ENCODE peak calls at places on chromosomes 12 and 14, in five cellular contexts. V is memory B cell, E is posterior vena cava, P is BJ, M is colonic mucosa. C is an unnamed sample.

GRCh38 chr12:712172-712863 is 40.1 kb upstream of the WNK1 start:
- DNase-seq in P (no peak), M (no peak), E (no peak), V (no peak), C (no peak)

GRCh38 chr14:77653473-77653872 is 37.0 kb upstream of the SPTLC2 start:
- DNase-seq in V (no peak), P (no peak), E (no peak), M (no peak), C (no peak)

GRCh38 chr12:47095446-47096236 is 15.9 kb upstream of the AMIGO2 start:
- DNase-seq in M (no peak), E (no peak), V (no peak), P (peak), C (no peak)

GRCh38 chr14:71237556-71237955 is 330.3 kb downstream of the PCNX1 start:
- DNase-seq in P (no peak), V (no peak), M (no peak), E (no peak), C (no peak)

GRCh38 chr14:51004801-51005526 is 60.7 kb upstream of the PYGL start:
- DNase-seq in V (no peak), P (no peak), M (no peak), E (no peak), C (no peak)

GRCh38 chr14:100905166-100905565 is 1.6 kb upstream of the RTL1 start:
- DNase-seq in P (no peak), E (no peak), V (no peak), M (no peak), C (no peak)

GRCh38 chr12:122062832-122063690 is 15.5 kb upstream of the MLXIP start:
- DNase-seq in P (no peak), V (no peak), M (peak), E (peak), C (no peak)

GRCh38 chr12:55737581-55738112 is 5.3 kb upstream of the GDF11 start:
- DNase-seq in V (no peak), P (no peak), E (no peak), M (no peak), C (no peak)

GRCh38 chr12:33653362-33653761 is 213.7 kb upstream of the SYT10 start:
- DNase-seq in E (no peak), V (no peak), P (no peak), M (no peak), C (no peak)

GRCh38 chr12:108701779-108702435 is 29.4 kb downstream of the CORO1C start:
- DNase-seq in V (no peak), P (no peak), E (no peak), M (no peak), C (no peak)

GRCh38 chr14:102424520-102424919 is 61.8 kb downstream of the TECPR2 start:
- DNase-seq in P (no peak), M (no peak), E (no peak), V (no peak), C (no peak)

GRCh38 chr14:61565181-61565580 is 130.1 kb upstream of the HIF1A start:
- DNase-seq in P (no peak), E (no peak), V (no peak), M (no peak), C (no peak)

GRCh38 chr12:92784356-92784755 is 81.6 kb downstream of the PLEKHG7 start:
- DNase-seq in V (no peak), M (no peak), E (no peak), P (peak), C (no peak)

GRCh38 chr14:100536721-100537700 is 50.2 kb downstream of the BEGAIN start:
- DNase-seq in E (peak), V (no peak), M (peak), P (no peak), C (no peak)

GRCh38 chr12:95218852-95219171 is 1.2 kb downstream of the VEZT start:
- DNase-seq in P (no peak), M (peak), E (no peak), V (no peak), C (peak)

GRCh38 chr12:119479121-119479561 is 114.4 kb upstream of the TMEM233 start:
- DNase-seq in V (no peak), E (no peak), M (no peak), P (no peak), C (no peak)

GRCh38 chr14:96031691-96032090 is 7.5 kb upstream of the C14orf132 start:
- DNase-seq in M (no peak), P (no peak), E (no peak), V (no peak), C (no peak)

GRCh38 chr12:123905319-123905925 is 67.2 kb downstream of the CCDC92 start:
- DNase-seq in M (peak), E (no peak), V (peak), P (peak), C (peak)

GRCh38 chr14:22472935-22473854 is 115.8 kb downstream of the DAD1 start:
- DNase-seq in E (no peak), M (peak), V (peak), P (no peak), C (peak)

GRCh38 chr12:10220398-10221077 is 7.9 kb downstream of the GABARAPL1 start:
- DNase-seq in E (no peak), P (no peak), V (no peak), M (peak), C (no peak)

GRCh38 chr12:11839093-11839641 is 189.7 kb downstream of the ETV6 start:
- DNase-seq in V (no peak), P (no peak), M (peak), E (no peak), C (no peak)

GRCh38 chr12:57881035-57881973 is 34.8 kb upstream of the CTDSP2 start:
- DNase-seq in M (peak), E (peak), P (no peak), V (no peak), C (no peak)

GRCh38 chr12:3523728-3524127 is 32.7 kb downstream of the PRMT8 start:
- DNase-seq in V (no peak), M (peak), E (no peak), P (no peak), C (no peak)

GRCh38 chr14:104865631-104866441 is 768 bp downstream of the CEP170B start:
- DNase-seq in P (peak), M (peak), E (peak), V (peak), C (no peak)

GRCh38 chr12:121240484-121241202 is 30.7 kb downstream of the P2RX4 start:
- DNase-seq in P (no peak), V (peak), E (peak), M (peak), C (peak)

GRCh38 chr12:262817-263216 is at the start of gene SLC6A13:
- DNase-seq in V (no peak), E (no peak), P (no peak), M (no peak), C (no peak)

GRCh38 chr12:116654216-116654743 is 83.6 kb downstream of the SPRING1 start:
- DNase-seq in V (no peak), M (no peak), E (no peak), P (no peak), C (no peak)

GRCh38 chr12:100268835-100269564 is 2.0 kb downstream of the SCYL2 start:
- DNase-seq in M (no peak), P (no peak), E (no peak), V (no peak), C (no peak)

GRCh38 chr12:16352481-16352880 is 5.0 kb downstream of the MGST1 start:
- DNase-seq in P (no peak), M (no peak), V (no peak), E (no peak), C (no peak)

GRCh38 chr14:92637228-92637627 is 111.2 kb downstream of the LGMN start:
- DNase-seq in E (peak), M (no peak), P (no peak), V (no peak), C (no peak)

GRCh38 chr12:68613209-68613904 is 2.7 kb downstream of the RAP1B start:
- DNase-seq in E (no peak), M (no peak), P (no peak), V (no peak), C (no peak)

GRCh38 chr12:1926274-1926673 is 7.8 kb upstream of the CACNA2D4 start:
- DNase-seq in M (peak), P (no peak), V (no peak), E (no peak), C (no peak)

GRCh38 chr14:20494935-20495766 is 10.2 kb upstream of the RNASE10 start:
- DNase-seq in M (no peak), E (no peak), P (no peak), V (no peak), C (no peak)

GRCh38 chr12:52618866-52619265 is 507 bp upstream of the KRT73 start:
- DNase-seq in P (no peak), V (peak), M (peak), E (no peak), C (no peak)

GRCh38 chr12:117124421-117125274 is 25.4 kb upstream of the TESC start:
- DNase-seq in P (no peak), E (peak), V (no peak), M (no peak), C (no peak)

GRCh38 chr12:44574586-44574985 is 301.5 kb downstream of the NELL2 start:
- DNase-seq in P (no peak), M (no peak), V (no peak), E (no peak), C (no peak)

GRCh38 chr12:6215120-6215807 is 15.1 kb downstream of the CD9 start:
- DNase-seq in M (no peak), E (no peak), V (no peak), P (no peak), C (no peak)

GRCh38 chr12:65642006-65642695 is 182.1 kb upstream of the HMGA2 start:
- DNase-seq in M (no peak), V (no peak), P (no peak), E (no peak), C (no peak)

GRCh38 chr14:94643316-94644101 is 31.3 kb downstream of the SERPINA3 start:
- DNase-seq in E (no peak), M (no peak), V (no peak), P (no peak), C (no peak)

GRCh38 chr14:41476526-41476925 is 130.2 kb upstream of the LRFN5 start:
- DNase-seq in V (no peak), P (no peak), M (no peak), E (no peak), C (no peak)